ENCODE peak calls at places on chromosomes 12 and 14, in four cellular contexts. A, G, T and V are unnamed samples.

GRCh38 chr14:69376439-69376838 is 21.7 kb downstream of the ERH start:
- DNase-seq in A (no peak), G (no peak), T (no peak), V (no peak)

GRCh38 chr14:84282618-84283017 is 1247.3 kb upstream of the FLRT2 start:
- DNase-seq in A (no peak), G (no peak), T (no peak), V (no peak)

GRCh38 chr12:93302331-93303229 is 75.1 kb upstream of the NUDT4 start:
- DNase-seq in A (no peak), G (peak; percentile 55), T (no peak), V (no peak)

GRCh38 chr12:123410041-123410412 is 26.1 kb downstream of the KMT5A start:
- DNase-seq in A (no peak), G (no peak), T (no peak), V (no peak)

GRCh38 chr14:89576960-89577359 is 159.9 kb upstream of the FOXN3 start:
- DNase-seq in A (no peak), G (no peak), T (no peak), V (peak; percentile 2)

GRCh38 chr12:130438243-130438620 is 100.5 kb downstream of the PIWIL1 start:
- DNase-seq in A (no peak), G (no peak), T (no peak), V (no peak)

GRCh38 chr14:96125536-96125935 is 79.1 kb upstream of the BDKRB2 start:
- DNase-seq in A (no peak), G (peak; percentile 54), T (no peak), V (no peak)

GRCh38 chr12:108609535-108610335 is 11.9 kb upstream of the TMEM119 start:
- DNase-seq in A (peak; percentile 26), G (peak; percentile 7), T (peak; percentile 26), V (no peak)

GRCh38 chr14:68234101-68234905 is 414.7 kb downstream of the RAD51B start:
- DNase-seq in A (no peak), G (no peak), T (no peak), V (no peak)

GRCh38 chr12:67879937-67880336 is 109.3 kb upstream of the IFNG-AS1 start:
- DNase-seq in A (no peak), G (peak; percentile 3), T (no peak), V (no peak)

GRCh38 chr12:14024589-14024988 is 43.2 kb upstream of the GRIN2B start:
- DNase-seq in A (no peak), G (no peak), T (no peak), V (no peak)
- TF ChIP-seq POLR2A in A (no peak), G (no peak), T (no peak), V (no peak)

DNA sequence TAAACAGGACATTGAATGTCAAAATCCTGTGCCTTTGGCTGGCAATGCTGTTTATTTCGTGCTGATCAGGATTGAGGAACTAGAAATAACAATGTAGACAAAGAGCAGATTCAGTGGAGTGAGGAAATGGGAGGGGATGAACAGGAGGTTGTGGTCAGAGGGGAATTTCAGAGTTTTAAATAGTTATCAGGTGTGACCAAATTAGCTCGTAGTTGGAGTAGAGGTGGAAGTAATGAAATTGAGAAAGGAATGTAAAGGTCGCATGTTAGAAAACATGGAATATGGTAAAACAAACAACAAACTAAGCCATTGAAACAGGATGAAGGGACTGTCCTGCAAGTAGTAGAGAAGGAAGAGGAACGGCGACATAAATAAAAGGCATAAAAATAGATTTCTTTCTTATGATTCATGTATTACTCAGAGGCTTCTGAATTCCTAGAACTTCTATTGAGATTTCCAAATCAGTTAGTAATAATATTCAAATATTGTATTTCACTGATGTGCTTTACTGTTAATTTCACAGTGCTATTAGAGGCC is 9.5 kb upstream of the SAV1 start:
- DNase-seq in A (no peak), G (no peak), T (no peak), V (no peak)
- TF ChIP-seq POLR2A in A (no peak), G (no peak), T (no peak), V (no peak)

GRCh38 chr14:49999216-49999761 is 106.4 kb downstream of the ARF6 start:
- DNase-seq in A (peak; percentile 54), G (peak; percentile 92), T (peak; percentile 89), V (peak; percentile 63)
- TF ChIP-seq POLR2A in A (peak; percentile 42), G (no peak), T (peak; percentile 76), V (peak; percentile 51)

DNA sequence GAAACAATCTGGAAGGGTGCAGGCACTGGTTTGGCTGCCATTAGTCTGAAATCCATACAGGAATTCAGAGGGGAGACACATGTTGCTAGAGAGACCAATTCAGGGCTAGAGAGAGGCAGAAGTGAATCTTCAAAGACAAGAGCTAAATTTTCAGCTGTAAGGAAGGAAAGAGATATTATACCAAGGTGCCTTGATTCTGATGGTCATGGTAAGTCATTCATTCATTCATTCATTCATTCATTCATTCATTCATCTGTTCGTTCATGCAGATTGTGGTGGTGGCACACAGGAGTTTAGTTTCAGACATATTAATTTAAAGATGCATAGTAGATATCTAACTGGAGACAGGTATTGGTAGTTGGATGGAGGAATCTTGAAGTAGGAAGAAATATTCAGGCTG is 1493.5 kb upstream of the TMEM132C start:
- DNase-seq in A (no peak), G (no peak), T (no peak), V (no peak)
- TF ChIP-seq POLR2A in A (no peak), G (no peak), T (no peak), V (no peak)

GRCh38 chr12:6376079-6376941 is 947 bp upstream of the SCNN1A start:
- DNase-seq in A (peak; percentile 71), G (peak; percentile 98), T (no peak), V (no peak)
- TF ChIP-seq POLR2A in A (peak; percentile 80), G (no peak), T (no peak), V (no peak)